ENCODE peak calls at places on chromosomes 4 and X, in five cellular contexts. K, A, B, X and R are unnamed samples.

GRCh38 chr4:184453402-184454160 is 20.8 kb downstream of the IRF2 start:
- DNase-seq in X (no peak), K (peak), B (no peak), A (peak), R (no peak)

GRCh38 chr4:181528570-181529184 is 714.5 kb upstream of the TENM3 start:
- DNase-seq in K (peak), X (peak), B (peak), A (peak), R (no peak)

GRCh38 chr4:1048781-1049590 is 37.6 kb downstream of the FGFRL1 start:
- DNase-seq in B (no peak), K (peak), X (no peak), A (peak), R (no peak)

GRCh38 chrX:29922607-29923006 is 292.8 kb upstream of the MAGEB2 start:
- DNase-seq in X (no peak), K (no peak), B (no peak), A (no peak), R (no peak)

GRCh38 chr4:6621556-6621927 is 18.9 kb upstream of the MRFAP1 start:
- DNase-seq in K (no peak), A (no peak), B (no peak), X (no peak), R (no peak)

GRCh38 chr4:2828758-2829181 is 14.9 kb upstream of the ADD1 start:
- DNase-seq in K (no peak), X (no peak), B (no peak), A (no peak), R (no peak)

GRCh38 chrX:10395179-10395578 is 225.2 kb downstream of the MID1 start:
- DNase-seq in X (no peak), K (peak), A (no peak), B (no peak), R (no peak)

GRCh38 chr4:180437601-180438000 is 1805.6 kb upstream of the TENM3 start:
- DNase-seq in A (no peak), X (no peak), B (no peak), K (no peak), R (no peak)

GRCh38 chr4:22187203-22187835 is 238.7 kb upstream of the KCNIP4 start:
- DNase-seq in B (no peak), A (no peak), K (no peak), X (no peak), R (no peak)

GRCh38 chrX:63551856-63552255 is 200.7 kb upstream of the SPIN4 start:
- DNase-seq in B (no peak), X (no peak), K (no peak), A (no peak), R (no peak)

GRCh38 chr4:85452073-85452764 is 22.7 kb upstream of the ARHGAP24 start:
- DNase-seq in K (no peak), A (no peak), B (no peak), X (no peak), R (no peak)

GRCh38 chrX:71815121-71815905 is 52.2 kb downstream of the CXorf49B start:
- DNase-seq in X (no peak), A (no peak), B (no peak), K (no peak), R (no peak)

GRCh38 chr4:110512901-110513300 is 36.9 kb downstream of the ENPEP start:
- DNase-seq in B (no peak), K (no peak), A (no peak), X (no peak), R (no peak)

GRCh38 chrX:39827959-39828358 is 269.8 kb downstream of the BCOR start:
- DNase-seq in A (peak), B (no peak), X (no peak), K (no peak), R (no peak)